ENCODE peak calls at places on chromosomes 16 and 17, in eight cellular contexts. L is PC-9, S is fibroblast of lung, D is H9, Z is GM23338, F is astrocyte, M is endothelial cell of umbilical vein, G is GM12878. K is an unnamed sample.

GRCh38 chr17:47305302-47305923 is 18.3 kb upstream of the EFCAB13 start:
- DNase-seq in L (peak; percentile 77), S (peak; percentile 96), D (no peak), Z (no peak), F (peak; percentile 96), M (peak; percentile 98), G (no peak), K (no peak)

GRCh38 chr16:18041864-18042834 is 294.4 kb downstream of the NPIPA8 start:
- DNase-seq in L (no peak), S (no peak), D (no peak), Z (no peak), F (no peak), M (no peak), G (no peak), K (no peak)

GRCh38 chr16:62170642-62171041 is 134.4 kb upstream of the CDH8 start:
- DNase-seq in L (no peak), S (no peak), D (no peak), Z (no peak), F (no peak), M (no peak), G (no peak), K (no peak)

GRCh38 chr16:116015-116414 is 22.5 kb downstream of the NPRL3 start:
- DNase-seq in L (no peak), S (no peak), D (no peak), Z (no peak), F (no peak), M (no peak), G (no peak), K (no peak)

GRCh38 chr16:84933774-84934571 is 77.4 kb downstream of the ZDHHC7 start:
- DNase-seq in L (no peak), S (peak; percentile 42), D (no peak), Z (no peak), F (no peak), M (no peak), G (no peak), K (no peak)

GRCh38 chr17:1379930-1380313 is 20.1 kb downstream of the YWHAE start:
- DNase-seq in L (no peak), S (no peak), D (no peak), Z (no peak), F (no peak), M (no peak), G (peak; percentile 74), K (no peak)

GRCh38 chr17:2964831-2965230 is 98.6 kb downstream of the OR1D5 start:
- DNase-seq in L (no peak), S (no peak), D (peak; percentile 31), Z (no peak), F (no peak), M (no peak), G (no peak), K (no peak)

GRCh38 chr16:77223184-77223583 is 24.0 kb downstream of the SYCE1L start:
- DNase-seq in L (no peak), S (no peak), D (peak; percentile 77), Z (peak; percentile 87), F (no peak), M (no peak), G (no peak), K (peak; percentile 74)

GRCh38 chr16:84663433-84664101 is 15.3 kb downstream of the KLHL36 start:
- DNase-seq in L (no peak), S (no peak), D (no peak), Z (no peak), F (no peak), M (no peak), G (peak; percentile 76), K (no peak)

DNA sequence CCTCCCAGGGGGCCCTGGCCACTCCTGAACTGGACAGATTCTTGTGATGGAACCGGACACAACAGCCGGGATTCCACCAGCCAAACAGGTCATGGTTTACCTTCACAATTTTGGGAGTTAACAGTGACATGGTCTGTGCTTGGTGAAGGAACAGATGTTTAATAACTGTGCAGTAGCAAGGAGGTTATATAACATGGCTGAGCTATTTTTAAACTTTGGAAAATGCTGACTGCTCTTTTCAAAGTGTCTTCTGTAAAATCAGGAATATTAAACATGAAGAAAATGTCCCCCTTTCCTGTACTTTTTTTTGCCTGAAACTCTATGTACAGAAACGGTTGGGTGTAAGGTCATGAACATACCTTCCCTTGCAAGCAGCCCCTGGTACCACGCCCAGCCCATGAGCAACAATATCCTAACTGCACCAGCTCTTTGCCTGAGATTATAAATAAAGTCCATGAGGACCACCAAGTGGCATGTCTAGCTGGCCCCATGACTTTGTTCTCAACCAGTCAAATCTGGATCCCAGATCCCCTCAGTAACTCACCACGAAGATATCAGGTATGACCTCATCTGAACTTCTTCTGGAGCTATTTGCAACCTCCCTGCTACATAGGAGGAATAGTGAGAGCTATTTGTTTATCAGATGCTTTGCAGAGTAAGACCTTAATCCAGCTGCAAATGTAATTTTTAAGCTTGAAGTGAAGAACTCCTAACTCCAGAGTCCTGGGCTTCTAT is 249.1 kb downstream of the GRIN2A start:
- DNase-seq in L (no peak), S (no peak), D (no peak), Z (no peak), F (no peak), M (no peak), G (no peak), K (no peak)
- H3K27ac ChIP-seq in L (no peak overlapping the region), S (no peak overlapping the region), D (no peak overlapping the region), Z (no peak overlapping the region), F (no peak overlapping the region), M (no peak overlapping the region), G (no peak overlapping the region), K (no peak overlapping the region)

GRCh38 chr17:60392042-60392844 is at the start of gene USP32:
- DNase-seq in L (peak; percentile 97), S (peak; percentile 98), D (peak; percentile 99), Z (peak; percentile 99), F (peak; percentile 95), M (peak; percentile 97), G (peak; percentile 96), K (peak; percentile 98)

GRCh38 chr17:60391419-60392041 is 403 bp downstream of the USP32 start:
- DNase-seq in L (no peak), S (no peak), D (no peak), Z (peak; percentile 78), F (no peak), M (no peak), G (no peak), K (no peak)

GRCh38 chr17:60392845-60393702 is 1.1 kb upstream of the USP32 start:
- DNase-seq in L (peak; percentile 19), S (peak; percentile 73), D (no peak), Z (peak; percentile 26), F (peak; percentile 65), M (peak; percentile 80), G (peak; percentile 48), K (peak; percentile 53)

GRCh38 chr17:60390223-60390622 is 1.7 kb downstream of the USP32 start:
- DNase-seq in L (no peak), S (peak; percentile 77), D (no peak), Z (no peak), F (peak; percentile 69), M (peak; percentile 39), G (no peak), K (peak; percentile 56)

GRCh38 chr17:60390881-60391418 is 983 bp downstream of the USP32 start:
- DNase-seq in L (peak; percentile 17), S (peak; percentile 61), D (no peak), Z (no peak), F (peak; percentile 47), M (peak; percentile 81), G (no peak), K (peak; percentile 67)
- H2AFZ ChIP-seq in L (peak overlapping the region; percentile 85), S (peak overlapping the region; percentile 43), D (no peak overlapping the region), Z (no peak overlapping the region), F (peak overlapping the region; percentile 72), M (peak overlapping the region; percentile 77), G (peak overlapping the region; percentile 78), K (no peak overlapping the region)

GRCh38 chr17:20068445-20068844 is 59.3 kb downstream of the SPECC1 start:
- DNase-seq in L (no peak), S (no peak), D (no peak), Z (no peak), F (no peak), M (no peak), G (no peak), K (no peak)

GRCh38 chr17:20066253-20066652 is 57.1 kb downstream of the SPECC1 start:
- DNase-seq in L (peak; percentile 79), S (peak; percentile 95), D (no peak), Z (no peak), F (peak; percentile 93), M (no peak), G (no peak), K (no peak)

GRCh38 chr17:20059728-20060188 is 50.6 kb downstream of the SPECC1 start:
- DNase-seq in L (peak; percentile 55), S (no peak), D (no peak), Z (no peak), F (no peak), M (no peak), G (peak; percentile 64), K (no peak)

DNA sequence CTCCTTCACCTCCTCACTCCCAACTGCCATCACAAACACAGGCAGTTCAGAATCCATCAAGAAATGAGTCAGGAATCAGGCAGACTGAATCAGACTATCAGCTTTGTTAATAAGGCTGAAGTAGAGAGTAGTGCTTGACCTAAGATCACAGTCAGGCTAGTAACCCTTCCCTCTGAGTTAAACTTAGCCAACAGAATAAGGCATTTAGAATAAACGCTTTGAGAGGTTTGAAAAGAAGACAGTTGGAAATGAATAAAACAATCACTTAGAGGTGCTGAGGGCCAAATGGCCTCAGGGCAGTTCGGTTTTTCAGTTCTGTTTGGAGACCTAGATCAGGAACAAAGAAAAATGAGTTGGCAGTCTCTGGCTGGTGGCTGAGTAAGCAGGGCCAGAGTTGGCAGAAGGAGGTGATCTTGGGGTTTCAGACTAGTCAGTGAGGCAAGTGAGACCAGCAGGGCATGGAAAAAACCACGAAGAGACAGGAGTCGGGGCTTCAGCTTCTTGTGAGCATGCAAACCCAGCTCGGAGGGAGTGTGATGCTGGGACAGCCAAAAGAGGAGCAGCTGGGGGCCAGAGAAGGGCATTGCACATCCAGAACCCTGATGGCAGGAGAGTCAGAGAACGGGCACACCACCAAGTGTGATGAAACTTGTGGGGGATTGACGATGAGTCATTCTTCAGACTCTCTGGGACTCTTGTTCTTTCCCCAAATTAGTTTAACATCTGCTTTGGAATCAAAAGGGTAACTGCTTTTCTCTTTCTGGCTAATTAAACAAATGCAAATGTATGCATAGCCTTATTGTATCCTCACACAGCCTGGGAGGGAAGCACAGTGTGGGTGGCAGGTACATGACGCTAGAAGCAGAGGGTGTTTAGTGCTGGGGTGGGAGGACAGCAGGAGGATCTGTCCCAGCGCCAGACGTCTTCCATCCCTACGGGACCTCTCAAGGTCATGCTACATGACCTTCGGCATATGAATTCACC is 54.8 kb downstream of the SPECC1 start:
- DNase-seq in L (peak; percentile 81), S (peak; percentile 88), D (peak; percentile 55), Z (peak; percentile 27), F (peak; percentile 87), M (no peak), G (peak; percentile 76), K (no peak)
- H3K4me2 ChIP-seq in L (peak overlapping the region; percentile 65), S (peak overlapping the region; percentile 36), D (no peak overlapping the region), Z (peak overlapping the region; percentile 34), F (peak overlapping the region; percentile 67), M (no peak overlapping the region), G (peak overlapping the region; percentile 73), K (no peak overlapping the region)

GRCh38 chr17:42766124-42766523 is 5.1 kb downstream of the RAMP2 start:
- DNase-seq in L (no peak), S (no peak), D (no peak), Z (no peak), F (no peak), M (no peak), G (no peak), K (no peak)

GRCh38 chr17:42759982-42760651 is 910 bp upstream of the RAMP2 start:
- DNase-seq in L (no peak), S (no peak), D (no peak), Z (no peak), F (no peak), M (peak; percentile 40), G (no peak), K (no peak)

GRCh38 chr17:42761638-42762037 is 611 bp downstream of the RAMP2 start:
- DNase-seq in L (no peak), S (no peak), D (no peak), Z (no peak), F (no peak), M (no peak), G (no peak), K (no peak)

GRCh38 chr17:42760652-42761581 is at the start of gene RAMP2:
- DNase-seq in L (peak; percentile 18), S (peak; percentile 10), D (no peak), Z (peak; percentile 73), F (no peak), M (peak; percentile 28), G (no peak), K (no peak)
- H3K27ac ChIP-seq in L (no peak within 1 kb of the TSS), S (no peak within 1 kb of the TSS), D (no peak within 1 kb of the TSS), Z (no peak within 1 kb of the TSS), F (no peak within 1 kb of the TSS), M (no peak within 1 kb of the TSS), G (no peak within 1 kb of the TSS), K (no peak within 1 kb of the TSS)

K was measured in Karpas-422.